ENCODE peak calls at places on chromosomes 7 and 10, in nine cellular contexts. One of them, this sample, is unnamed.

GRCh38 chr7:93011351-93012294 is 106.2 kb downstream of the SAMD9 start:
- DNase-seq in ovary: no peak
- DNase-seq in IMR-90: peak; percentile 99
- DNase-seq in cardiac muscle cell: no peak
- DNase-seq in DND-41: no peak
- DNase-seq in HFF-Myc: peak; percentile 52
- DNase-seq in AG04449: peak; percentile 95
- DNase-seq in keratinocyte: no peak
- DNase-seq in lower leg skin: no peak
- DNase-seq in this sample: no peak

GRCh38 chr7:106598663-106599342 is 62.2 kb downstream of the CCDC71L start:
- DNase-seq in ovary: no peak
- DNase-seq in IMR-90: peak; percentile 60
- DNase-seq in cardiac muscle cell: peak; percentile 73
- DNase-seq in DND-41: peak; percentile 15
- DNase-seq in HFF-Myc: peak; percentile 45
- DNase-seq in AG04449: no peak
- DNase-seq in keratinocyte: no peak
- DNase-seq in lower leg skin: peak; percentile 88
- DNase-seq in this sample: peak; percentile 70

GRCh38 chr10:133391761-133392518 is 2.0 kb upstream of the MTG1 start:
- DNase-seq in ovary: no peak
- DNase-seq in IMR-90: no peak
- DNase-seq in cardiac muscle cell: no peak
- DNase-seq in DND-41: no peak
- DNase-seq in HFF-Myc: no peak
- DNase-seq in AG04449: no peak
- DNase-seq in keratinocyte: no peak
- DNase-seq in lower leg skin: peak; percentile 68
- DNase-seq in this sample: peak; percentile 41

GRCh38 chr10:4568086-4568485 is 257.9 kb upstream of the AKR1E2 start:
- DNase-seq in ovary: no peak
- DNase-seq in IMR-90: no peak
- DNase-seq in cardiac muscle cell: no peak
- DNase-seq in DND-41: no peak
- DNase-seq in HFF-Myc: no peak
- DNase-seq in AG04449: no peak
- DNase-seq in keratinocyte: no peak
- DNase-seq in lower leg skin: no peak
- DNase-seq in this sample: no peak

GRCh38 chr7:99624487-99624886 is 7.7 kb downstream of the ZSCAN25 start:
- DNase-seq in ovary: no peak
- DNase-seq in IMR-90: no peak
- DNase-seq in cardiac muscle cell: no peak
- DNase-seq in DND-41: peak; percentile 92
- DNase-seq in HFF-Myc: no peak
- DNase-seq in AG04449: no peak
- DNase-seq in keratinocyte: no peak
- DNase-seq in lower leg skin: peak; percentile 79
- DNase-seq in this sample: no peak

GRCh38 chr10:103833731-103834365 is 21.5 kb downstream of the SH3PXD2A start:
- DNase-seq in ovary: peak; percentile 78
- DNase-seq in IMR-90: no peak
- DNase-seq in cardiac muscle cell: no peak
- DNase-seq in DND-41: no peak
- DNase-seq in HFF-Myc: no peak
- DNase-seq in AG04449: no peak
- DNase-seq in keratinocyte: no peak
- DNase-seq in lower leg skin: peak; percentile 88
- DNase-seq in this sample: no peak

GRCh38 chr10:7320072-7320471 is 90.8 kb downstream of the SFMBT2 start:
- DNase-seq in ovary: no peak
- DNase-seq in IMR-90: no peak
- DNase-seq in cardiac muscle cell: no peak
- DNase-seq in DND-41: no peak
- DNase-seq in HFF-Myc: no peak
- DNase-seq in AG04449: no peak
- DNase-seq in keratinocyte: no peak
- DNase-seq in lower leg skin: no peak
- DNase-seq in this sample: no peak

GRCh38 chr10:28365840-28366239 is 63.0 kb upstream of the MPP7 start:
- DNase-seq in ovary: no peak
- DNase-seq in IMR-90: no peak
- DNase-seq in cardiac muscle cell: no peak
- DNase-seq in DND-41: no peak
- DNase-seq in HFF-Myc: no peak
- DNase-seq in AG04449: no peak
- DNase-seq in keratinocyte: no peak
- DNase-seq in lower leg skin: no peak
- DNase-seq in this sample: no peak

GRCh38 chr7:31648288-31648687 is 38.7 kb upstream of the PPP1R17 start:
- DNase-seq in ovary: no peak
- DNase-seq in IMR-90: peak; percentile 1
- DNase-seq in cardiac muscle cell: peak; percentile 12
- DNase-seq in DND-41: no peak
- DNase-seq in HFF-Myc: no peak
- DNase-seq in AG04449: no peak
- DNase-seq in keratinocyte: no peak
- DNase-seq in lower leg skin: no peak
- DNase-seq in this sample: no peak

GRCh38 chr10:22823109-22823508 is 104.7 kb upstream of the ARMC3 start:
- DNase-seq in ovary: no peak
- DNase-seq in IMR-90: peak; percentile 85
- DNase-seq in cardiac muscle cell: no peak
- DNase-seq in DND-41: no peak
- DNase-seq in HFF-Myc: peak; percentile 79
- DNase-seq in AG04449: no peak
- DNase-seq in keratinocyte: peak; percentile 82
- DNase-seq in lower leg skin: no peak
- DNase-seq in this sample: peak; percentile 13

GRCh38 chr7:110839866-110840265 is 251.1 kb upstream of the LRRN3 start:
- DNase-seq in ovary: peak; percentile 34
- DNase-seq in IMR-90: peak; percentile 64
- DNase-seq in cardiac muscle cell: peak; percentile 38
- DNase-seq in DND-41: peak; percentile 20
- DNase-seq in HFF-Myc: peak; percentile 43
- DNase-seq in AG04449: no peak
- DNase-seq in keratinocyte: no peak
- DNase-seq in lower leg skin: no peak
- DNase-seq in this sample: no peak

GRCh38 chr7:132771301-132771730 is 195.0 kb upstream of the PLXNA4 start:
- DNase-seq in ovary: no peak
- DNase-seq in IMR-90: no peak
- DNase-seq in cardiac muscle cell: no peak
- DNase-seq in DND-41: peak; percentile 36
- DNase-seq in HFF-Myc: no peak
- DNase-seq in AG04449: no peak
- DNase-seq in keratinocyte: no peak
- DNase-seq in lower leg skin: peak; percentile 61
- DNase-seq in this sample: peak; percentile 18

GRCh38 chr10:78752251-78752650 is 316.5 kb upstream of the ZMIZ1 start:
- DNase-seq in ovary: no peak
- DNase-seq in IMR-90: no peak
- DNase-seq in cardiac muscle cell: no peak
- DNase-seq in DND-41: no peak
- DNase-seq in HFF-Myc: no peak
- DNase-seq in AG04449: no peak
- DNase-seq in keratinocyte: no peak
- DNase-seq in lower leg skin: no peak
- DNase-seq in this sample: no peak

GRCh38 chr10:129531195-129531968 is 64.3 kb downstream of the MGMT start:
- DNase-seq in ovary: no peak
- DNase-seq in IMR-90: peak; percentile 56
- DNase-seq in cardiac muscle cell: peak; percentile 24
- DNase-seq in DND-41: no peak
- DNase-seq in HFF-Myc: no peak
- DNase-seq in AG04449: peak; percentile 23
- DNase-seq in keratinocyte: peak; percentile 15
- DNase-seq in lower leg skin: no peak
- DNase-seq in this sample: no peak

GRCh38 chr7:150756858-150757257 is 19.6 kb downstream of the GIMAP5 start:
- DNase-seq in ovary: no peak
- DNase-seq in IMR-90: no peak
- DNase-seq in cardiac muscle cell: peak; percentile 49
- DNase-seq in DND-41: peak; percentile 58
- DNase-seq in HFF-Myc: no peak
- DNase-seq in AG04449: no peak
- DNase-seq in keratinocyte: no peak
- DNase-seq in lower leg skin: no peak
- DNase-seq in this sample: no peak
- TF ChIP-seq CTCF in ovary: no peak
- TF ChIP-seq CTCF in IMR-90: peak; percentile 14
- TF ChIP-seq CTCF in cardiac muscle cell: no peak
- TF ChIP-seq CTCF in DND-41: peak; percentile 84
- TF ChIP-seq CTCF in HFF-Myc: no peak
- TF ChIP-seq CTCF in AG04449: no peak
- TF ChIP-seq CTCF in keratinocyte: no peak
- TF ChIP-seq CTCF in lower leg skin: no peak
- TF ChIP-seq CTCF in this sample: peak; percentile 56

GRCh38 chr7:157000741-157001653 is 9.5 kb downstream of the MNX1 start:
- DNase-seq in ovary: no peak
- DNase-seq in IMR-90: no peak
- DNase-seq in cardiac muscle cell: no peak
- DNase-seq in DND-41: no peak
- DNase-seq in HFF-Myc: no peak
- DNase-seq in AG04449: no peak
- DNase-seq in keratinocyte: no peak
- DNase-seq in lower leg skin: peak; percentile 70
- DNase-seq in this sample: no peak
- H3K4me3 ChIP-seq in ovary: peak overlapping the region; percentile 19
- H3K4me3 ChIP-seq in IMR-90: no peak overlapping the region
- H3K4me3 ChIP-seq in cardiac muscle cell: no peak overlapping the region
- H3K4me3 ChIP-seq in DND-41: no peak overlapping the region
- H3K4me3 ChIP-seq in HFF-Myc: no peak overlapping the region
- H3K4me3 ChIP-seq in AG04449: no peak overlapping the region
- H3K4me3 ChIP-seq in keratinocyte: peak overlapping the region; percentile 55
- H3K4me3 ChIP-seq in lower leg skin: no peak overlapping the region
- H3K4me3 ChIP-seq in this sample: peak overlapping the region; percentile 48

DNA sequence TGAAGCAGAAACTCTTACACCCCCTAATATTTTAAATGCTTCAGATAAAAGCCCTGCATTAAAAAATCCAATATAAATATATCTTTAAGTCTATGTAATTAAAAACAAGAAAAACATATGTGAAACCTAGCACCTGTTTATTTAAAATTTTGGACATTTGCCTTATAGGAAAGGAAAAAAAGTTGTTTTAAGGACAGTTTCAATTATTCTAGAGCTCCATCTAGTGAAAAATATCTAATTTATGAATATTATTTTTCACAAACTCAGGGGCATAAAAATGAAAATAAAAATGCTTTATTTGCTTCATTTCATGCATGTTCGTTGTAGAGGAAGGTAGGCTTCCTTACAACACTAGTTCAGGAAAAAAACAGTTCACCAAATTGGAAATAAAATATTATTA is 26.1 kb downstream of the ENKUR start:
- DNase-seq in ovary: no peak
- DNase-seq in IMR-90: peak; percentile 23
- DNase-seq in cardiac muscle cell: no peak
- DNase-seq in DND-41: no peak
- DNase-seq in HFF-Myc: no peak
- DNase-seq in AG04449: no peak
- DNase-seq in keratinocyte: no peak
- DNase-seq in lower leg skin: no peak
- DNase-seq in this sample: no peak
- TF ChIP-seq CTCF in ovary: peak; percentile 14
- TF ChIP-seq CTCF in IMR-90: peak; percentile 38
- TF ChIP-seq CTCF in cardiac muscle cell: peak; percentile 20
- TF ChIP-seq CTCF in DND-41: peak; percentile 10
- TF ChIP-seq CTCF in HFF-Myc: no peak
- TF ChIP-seq CTCF in AG04449: no peak
- TF ChIP-seq CTCF in keratinocyte: no peak
- TF ChIP-seq CTCF in lower leg skin: no peak
- TF ChIP-seq CTCF in this sample: no peak

GRCh38 chr7:158495256-158495655 is 92.4 kb downstream of the PTPRN2 start:
- DNase-seq in ovary: no peak
- DNase-seq in IMR-90: no peak
- DNase-seq in cardiac muscle cell: no peak
- DNase-seq in DND-41: no peak
- DNase-seq in HFF-Myc: no peak
- DNase-seq in AG04449: no peak
- DNase-seq in keratinocyte: no peak
- DNase-seq in lower leg skin: no peak
- DNase-seq in this sample: no peak
- H3K4me3 ChIP-seq in ovary: no peak overlapping the region
- H3K4me3 ChIP-seq in IMR-90: no peak overlapping the region
- H3K4me3 ChIP-seq in cardiac muscle cell: no peak overlapping the region
- H3K4me3 ChIP-seq in DND-41: no peak overlapping the region
- H3K4me3 ChIP-seq in HFF-Myc: no peak overlapping the region
- H3K4me3 ChIP-seq in AG04449: no peak overlapping the region
- H3K4me3 ChIP-seq in keratinocyte: no peak overlapping the region
- H3K4me3 ChIP-seq in lower leg skin: no peak overlapping the region
- H3K4me3 ChIP-seq in this sample: no peak overlapping the region

GRCh38 chr10:69813632-69814031 is 11.9 kb downstream of the COL13A1 start:
- DNase-seq in ovary: no peak
- DNase-seq in IMR-90: no peak
- DNase-seq in cardiac muscle cell: no peak
- DNase-seq in DND-41: no peak
- DNase-seq in HFF-Myc: no peak
- DNase-seq in AG04449: no peak
- DNase-seq in keratinocyte: no peak
- DNase-seq in lower leg skin: no peak
- DNase-seq in this sample: no peak
- TF ChIP-seq CTCF in ovary: no peak
- TF ChIP-seq CTCF in IMR-90: no peak
- TF ChIP-seq CTCF in cardiac muscle cell: no peak
- TF ChIP-seq CTCF in DND-41: no peak
- TF ChIP-seq CTCF in HFF-Myc: no peak
- TF ChIP-seq CTCF in AG04449: no peak
- TF ChIP-seq CTCF in keratinocyte: no peak
- TF ChIP-seq CTCF in lower leg skin: no peak
- TF ChIP-seq CTCF in this sample: no peak

This sample was measured in GM06990.